ENCODE peak calls at places on chromosomes 12 and 14, in six cellular contexts. G is activated naive CD4-positive, alpha-beta T cell; C is T-cell; V is NAMALWA; T is C1 segment of cervical spinal cord; O is head of caudate nucleus. X is an unnamed sample.

GRCh38 chr14:24271134-24271833 is at the start of gene RABGGTA:
- DNase-seq in G (peak), C (peak), V (peak), T (peak), O (peak), X (peak)

GRCh38 chr12:77130193-77130592 is 64.8 kb upstream of the E2F7 start:
- DNase-seq in G (no peak), C (no peak), V (no peak), T (no peak), O (no peak), X (no peak)

GRCh38 chr12:71166280-71166679 is 8.5 kb upstream of the TSPAN8 start:
- DNase-seq in G (no peak), C (no peak), V (no peak), T (peak), O (no peak), X (no peak)

GRCh38 chr12:47938594-47938993 is 24.8 kb upstream of the TMEM106C start:
- DNase-seq in G (no peak), C (no peak), V (no peak), T (no peak), O (no peak), X (no peak)

GRCh38 chr12:49413010-49413409 is 45.7 kb downstream of the SPATS2 start:
- DNase-seq in G (no peak), C (no peak), V (no peak), T (no peak), O (no peak), X (no peak)

GRCh38 chr12:88958961-88959360 is 378.7 kb upstream of the KITLG start:
- DNase-seq in G (no peak), C (no peak), V (no peak), T (no peak), O (no peak), X (no peak)

GRCh38 chr14:65237023-65237814 is 134.9 kb upstream of the MAX start:
- DNase-seq in G (no peak), C (no peak), V (no peak), T (no peak), O (no peak), X (no peak)

GRCh38 chr12:49293056-49293956 is 1.6 kb upstream of the PRPH start:
- DNase-seq in G (no peak), C (no peak), V (no peak), T (peak), O (no peak), X (peak)

GRCh38 chr14:66017960-66018359 is 468.2 kb upstream of the CCDC196 start:
- DNase-seq in G (no peak), C (no peak), V (no peak), T (no peak), O (no peak), X (no peak)

GRCh38 chr14:76050797-76051392 is 65.3 kb downstream of the IFT43 start:
- DNase-seq in G (no peak), C (peak), V (peak), T (no peak), O (peak), X (peak)

GRCh38 chr14:64730681-64731080 is 26.5 kb downstream of the PLEKHG3 start:
- DNase-seq in G (no peak), C (no peak), V (no peak), T (no peak), O (no peak), X (no peak)

GRCh38 chr14:101233016-101233355 is 328.3 kb upstream of the DIO3 start:
- DNase-seq in G (no peak), C (no peak), V (no peak), T (no peak), O (no peak), X (no peak)

GRCh38 chr12:57821474-57822214 is 3.1 kb upstream of the AVIL start:
- DNase-seq in G (no peak), C (no peak), V (no peak), T (no peak), O (peak), X (no peak)

GRCh38 chr12:115670869-115671268 is 606.6 kb downstream of the MED13L start:
- DNase-seq in G (no peak), C (no peak), V (no peak), T (no peak), O (no peak), X (no peak)

GRCh38 chr12:19759229-19759628 is 319.9 kb downstream of the AEBP2 start:
- DNase-seq in G (no peak), C (no peak), V (no peak), T (no peak), O (no peak), X (no peak)

X was measured in substantia nigra.